ENCODE peak calls at places on chromosomes 6 and 20, in four cellular contexts. One of them, this sample, is unnamed.

GRCh38 chr6:167806061-167806700 is 20.5 kb upstream of the AFDN start:
- DNase-seq in IMR-90: no peak
- DNase-seq in endothelial cell of umbilical vein: no peak
- DNase-seq in GM12878: no peak
- DNase-seq in this sample: no peak

GRCh38 chr20:41118632-41119031 is 18.7 kb upstream of the PLCG1 start:
- DNase-seq in IMR-90: peak; percentile 41
- DNase-seq in endothelial cell of umbilical vein: no peak
- DNase-seq in GM12878: no peak
- DNase-seq in this sample: no peak

GRCh38 chr20:5654557-5654956 is 95.6 kb upstream of the SHLD1 start:
- DNase-seq in IMR-90: peak; percentile 97
- DNase-seq in endothelial cell of umbilical vein: peak; percentile 80
- DNase-seq in GM12878: no peak
- DNase-seq in this sample: no peak

GRCh38 chr6:129605095-129605494 is 104.9 kb downstream of the ARHGAP18 start:
- DNase-seq in IMR-90: no peak
- DNase-seq in endothelial cell of umbilical vein: no peak
- DNase-seq in GM12878: no peak
- DNase-seq in this sample: no peak

GRCh38 chr6:149934249-149935156 is 7.3 kb upstream of the ULBP2 start:
- DNase-seq in IMR-90: peak; percentile 77
- DNase-seq in endothelial cell of umbilical vein: peak; percentile 74
- DNase-seq in GM12878: peak; percentile 34
- DNase-seq in this sample: peak; percentile 64

GRCh38 chr6:150250826-150251225 is 108.0 kb downstream of the PPP1R14C start:
- DNase-seq in IMR-90: peak; percentile 72
- DNase-seq in endothelial cell of umbilical vein: no peak
- DNase-seq in GM12878: no peak
- DNase-seq in this sample: peak; percentile 55

GRCh38 chr6:161035182-161035980 is 43.8 kb downstream of the MAP3K4 start:
- DNase-seq in IMR-90: no peak
- DNase-seq in endothelial cell of umbilical vein: no peak
- DNase-seq in GM12878: peak; percentile 51
- DNase-seq in this sample: no peak

GRCh38 chr20:16580127-16580526 is 6.9 kb upstream of the KIF16B start:
- DNase-seq in IMR-90: peak; percentile 77
- DNase-seq in endothelial cell of umbilical vein: no peak
- DNase-seq in GM12878: no peak
- DNase-seq in this sample: no peak

GRCh38 chr6:162100091-162100490 is 627.5 kb downstream of the PRKN start:
- DNase-seq in IMR-90: no peak
- DNase-seq in endothelial cell of umbilical vein: no peak
- DNase-seq in GM12878: no peak
- DNase-seq in this sample: no peak

GRCh38 chr6:34236423-34237315 is at the start of gene HMGA1:
- DNase-seq in IMR-90: peak; percentile 86
- DNase-seq in endothelial cell of umbilical vein: peak; percentile 88
- DNase-seq in GM12878: peak; percentile 51
- DNase-seq in this sample: peak; percentile 89

GRCh38 chr6:137680678-137681346 is 186.2 kb upstream of the TNFAIP3 start:
- DNase-seq in IMR-90: peak; percentile 33
- DNase-seq in endothelial cell of umbilical vein: peak; percentile 88
- DNase-seq in GM12878: no peak
- DNase-seq in this sample: no peak

GRCh38 chr6:90411292-90411781 is 114.7 kb upstream of the BACH2 start:
- DNase-seq in IMR-90: no peak
- DNase-seq in endothelial cell of umbilical vein: no peak
- DNase-seq in GM12878: peak; percentile 59
- DNase-seq in this sample: no peak

GRCh38 chr6:31114970-31115849 is 610 bp downstream of the PSORS1C1 start:
- DNase-seq in IMR-90: peak; percentile 42
- DNase-seq in endothelial cell of umbilical vein: peak; percentile 51
- DNase-seq in GM12878: no peak
- DNase-seq in this sample: no peak

GRCh38 chr6:159941286-159942113 is 27.4 kb upstream of the IGF2R start:
- DNase-seq in IMR-90: peak; percentile 57
- DNase-seq in endothelial cell of umbilical vein: no peak
- DNase-seq in GM12878: peak; percentile 55
- DNase-seq in this sample: peak; percentile 25

GRCh38 chr20:55394592-55394991 is 610.7 kb downstream of the CBLN4 start:
- DNase-seq in IMR-90: no peak
- DNase-seq in endothelial cell of umbilical vein: no peak
- DNase-seq in GM12878: no peak
- DNase-seq in this sample: no peak

GRCh38 chr6:53605543-53606235 is 59.9 kb downstream of the KLHL31 start:
- DNase-seq in IMR-90: no peak
- DNase-seq in endothelial cell of umbilical vein: no peak
- DNase-seq in GM12878: no peak
- DNase-seq in this sample: no peak

GRCh38 chr20:48536206-48536605 is 291.6 kb downstream of the PREX1 start:
- DNase-seq in IMR-90: no peak
- DNase-seq in endothelial cell of umbilical vein: no peak
- DNase-seq in GM12878: no peak
- DNase-seq in this sample: no peak

GRCh38 chr20:44552950-44553908 is 29.1 kb upstream of the PKIG start:
- DNase-seq in IMR-90: peak; percentile 94
- DNase-seq in endothelial cell of umbilical vein: peak; percentile 92
- DNase-seq in GM12878: no peak
- DNase-seq in this sample: no peak

GRCh38 chr6:159233365-159234101 is 64.3 kb downstream of the FNDC1 start:
- DNase-seq in IMR-90: no peak
- DNase-seq in endothelial cell of umbilical vein: no peak
- DNase-seq in GM12878: no peak
- DNase-seq in this sample: peak; percentile 10

GRCh38 chr6:139336994-139337393 is 37.5 kb downstream of the CITED2 start:
- DNase-seq in IMR-90: no peak
- DNase-seq in endothelial cell of umbilical vein: no peak
- DNase-seq in GM12878: no peak
- DNase-seq in this sample: no peak

GRCh38 chr6:167766986-167767714 is 59.6 kb upstream of the AFDN start:
- DNase-seq in IMR-90: no peak
- DNase-seq in endothelial cell of umbilical vein: no peak
- DNase-seq in GM12878: no peak
- DNase-seq in this sample: peak; percentile 72

GRCh38 chr20:50891138-50891537 is 40.1 kb downstream of the ADNP start:
- DNase-seq in IMR-90: peak; percentile 74
- DNase-seq in endothelial cell of umbilical vein: no peak
- DNase-seq in GM12878: no peak
- DNase-seq in this sample: no peak

GRCh38 chr6:113823916-113824315 is 33.2 kb upstream of the MARCKS start:
- DNase-seq in IMR-90: no peak
- DNase-seq in endothelial cell of umbilical vein: no peak
- DNase-seq in GM12878: no peak
- DNase-seq in this sample: no peak

GRCh38 chr6:14658909-14659561 is 541.5 kb downstream of the CD83 start:
- DNase-seq in IMR-90: peak; percentile 83
- DNase-seq in endothelial cell of umbilical vein: no peak
- DNase-seq in GM12878: no peak
- DNase-seq in this sample: no peak

GRCh38 chr6:33292996-33293682 is 3.7 kb downstream of the PFDN6 start:
- DNase-seq in IMR-90: no peak
- DNase-seq in endothelial cell of umbilical vein: no peak
- DNase-seq in GM12878: no peak
- DNase-seq in this sample: no peak

GRCh38 chr6:52503344-52503747 is 73.5 kb downstream of the TRAM2 start:
- DNase-seq in IMR-90: no peak
- DNase-seq in endothelial cell of umbilical vein: no peak
- DNase-seq in GM12878: no peak
- DNase-seq in this sample: peak; percentile 37

GRCh38 chr6:136113736-136114173 is 136.4 kb downstream of the MTFR2 start:
- DNase-seq in IMR-90: peak; percentile 93
- DNase-seq in endothelial cell of umbilical vein: peak; percentile 89
- DNase-seq in GM12878: no peak
- DNase-seq in this sample: no peak

GRCh38 chr6:151690768-151691562 is 116.5 kb upstream of the ESR1 start:
- DNase-seq in IMR-90: no peak
- DNase-seq in endothelial cell of umbilical vein: no peak
- DNase-seq in GM12878: peak; percentile 83
- DNase-seq in this sample: no peak

GRCh38 chr6:57127763-57128162 is 37.8 kb downstream of the ZNF451 start:
- DNase-seq in IMR-90: no peak
- DNase-seq in endothelial cell of umbilical vein: no peak
- DNase-seq in GM12878: no peak
- DNase-seq in this sample: no peak
- TF ChIP-seq FOS in IMR-90: no peak
- TF ChIP-seq FOS in endothelial cell of umbilical vein: no peak
- TF ChIP-seq FOS in GM12878: no peak
- TF ChIP-seq FOS in this sample: no peak

GRCh38 chr6:41692080-41692675 is 43.2 kb downstream of the TFEB start:
- DNase-seq in IMR-90: no peak
- DNase-seq in endothelial cell of umbilical vein: no peak
- DNase-seq in GM12878: no peak
- DNase-seq in this sample: no peak
- TF ChIP-seq FOS in IMR-90: no peak
- TF ChIP-seq FOS in endothelial cell of umbilical vein: no peak
- TF ChIP-seq FOS in GM12878: no peak
- TF ChIP-seq FOS in this sample: no peak

DNA sequence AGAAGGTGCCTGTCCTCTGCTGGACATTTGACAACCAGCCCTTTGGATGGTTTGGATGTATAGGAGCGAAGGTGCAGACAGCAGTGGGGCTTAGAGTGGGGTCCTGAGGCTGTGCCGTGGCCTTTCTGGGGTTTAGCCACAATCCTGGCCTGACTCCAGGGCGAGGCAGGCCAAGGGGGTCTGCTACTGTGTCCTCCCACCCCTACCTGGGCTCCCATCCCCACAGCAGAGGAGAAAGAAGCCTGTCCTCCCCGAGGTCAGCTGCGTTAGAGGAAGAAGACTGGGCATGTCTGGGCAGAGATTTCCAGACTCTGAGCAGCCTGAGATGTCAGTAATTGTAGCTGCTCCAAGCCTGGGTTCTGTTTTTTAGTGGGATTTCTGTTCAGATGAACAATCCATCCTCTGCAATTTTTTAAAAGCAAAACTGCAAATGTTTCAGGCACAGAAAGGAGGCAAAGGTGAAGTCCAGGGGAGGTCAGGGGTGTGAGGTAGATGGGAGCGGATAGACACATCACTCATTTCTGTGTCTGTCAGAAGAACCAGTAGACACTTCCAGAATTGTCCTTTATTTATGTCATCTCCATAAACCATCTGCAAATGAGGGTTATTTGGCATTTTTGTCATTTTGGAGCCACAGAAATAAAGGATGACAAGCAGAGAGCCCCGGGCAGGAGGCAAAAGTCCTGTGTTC is 1.3 kb upstream of the CDKN1A start:
- DNase-seq in IMR-90: no peak
- DNase-seq in endothelial cell of umbilical vein: peak; percentile 37
- DNase-seq in GM12878: no peak
- DNase-seq in this sample: no peak
- TF ChIP-seq FOS in IMR-90: no peak
- TF ChIP-seq FOS in endothelial cell of umbilical vein: no peak
- TF ChIP-seq FOS in GM12878: no peak
- TF ChIP-seq FOS in this sample: no peak

GRCh38 chr6:36743538-36744441 is 46.2 kb downstream of the RAB44 start:
- DNase-seq in IMR-90: no peak
- DNase-seq in endothelial cell of umbilical vein: no peak
- DNase-seq in GM12878: no peak
- DNase-seq in this sample: no peak

GRCh38 chr6:36743032-36743431 is 45.4 kb downstream of the RAB44 start:
- DNase-seq in IMR-90: no peak
- DNase-seq in endothelial cell of umbilical vein: no peak
- DNase-seq in GM12878: no peak
- DNase-seq in this sample: no peak

GRCh38 chr6:36745836-36746235 is 48.2 kb downstream of the RAB44 start:
- DNase-seq in IMR-90: no peak
- DNase-seq in endothelial cell of umbilical vein: no peak
- DNase-seq in GM12878: no peak
- DNase-seq in this sample: no peak

GRCh38 chr6:36745283-36745682 is 47.7 kb downstream of the RAB44 start:
- DNase-seq in IMR-90: no peak
- DNase-seq in endothelial cell of umbilical vein: no peak
- DNase-seq in GM12878: no peak
- DNase-seq in this sample: no peak

DNA sequence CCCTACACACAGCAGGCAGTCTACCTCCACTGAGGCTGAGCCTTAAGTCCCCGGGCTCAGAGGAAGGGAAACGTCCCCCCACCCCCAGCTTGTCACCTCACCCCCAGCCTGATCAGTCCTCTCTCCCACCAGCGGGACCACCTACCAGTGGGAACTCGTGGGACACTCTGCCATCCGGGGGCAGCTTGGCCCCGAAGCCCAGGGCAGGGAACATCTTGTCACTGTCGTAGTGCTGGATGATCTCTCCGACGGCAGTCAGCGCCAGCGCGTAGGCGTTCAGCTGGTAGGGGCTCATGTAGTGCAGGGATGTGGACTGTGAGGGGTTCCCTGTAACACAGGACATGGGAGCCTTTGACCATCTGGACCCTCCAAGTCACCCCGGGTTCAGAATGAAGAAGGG is 48.6 kb downstream of the RAB44 start:
- DNase-seq in IMR-90: no peak
- DNase-seq in endothelial cell of umbilical vein: no peak
- DNase-seq in GM12878: no peak
- DNase-seq in this sample: no peak
- TF ChIP-seq FOS in IMR-90: no peak
- TF ChIP-seq FOS in endothelial cell of umbilical vein: no peak
- TF ChIP-seq FOS in GM12878: no peak
- TF ChIP-seq FOS in this sample: no peak